ENCODE peak calls at places on chromosomes 13 and 19, in four cellular contexts. F is HepG2, U is K562, M is H1. B is an unnamed sample.
A peak's percentile ranks its signal among the peaks of the same experiment; 100 is the strongest.

GRCh38 chr19:18940791-18941627 is at the start of gene HOMER3:
- DNase-seq in F (no peak), U (peak; percentile 85), M (no peak), B (peak; percentile 20)

GRCh38 chr19:55212447-55212846 is 3.1 kb upstream of the PTPRH start:
- DNase-seq in F (peak; percentile 64), U (peak; percentile 89), M (no peak), B (peak; percentile 26)

GRCh38 chr13:28316841-28317240 is 178.1 kb downstream of the FLT1 start:
- DNase-seq in F (no peak), U (no peak), M (no peak), B (no peak)

GRCh38 chr13:106688940-106689339 is 121.0 kb upstream of the ARGLU1 start:
- DNase-seq in F (no peak), U (no peak), M (no peak), B (no peak)

GRCh38 chr13:102555914-102556553 is 40.8 kb upstream of the TPP2 start:
- DNase-seq in F (peak; percentile 18), U (peak; percentile 32), M (no peak), B (peak; percentile 52)

GRCh38 chr19:4528843-4529242 is 6.2 kb downstream of the PLIN5 start:
- DNase-seq in F (no peak), U (no peak), M (no peak), B (no peak)

GRCh38 chr13:20461860-20462532 is 63.7 kb downstream of the CRYL1 start:
- DNase-seq in F (no peak), U (no peak), M (no peak), B (peak; percentile 46)

GRCh38 chr19:7869453-7869909 is 4.7 kb downstream of the PRR36 start:
- DNase-seq in F (peak; percentile 53), U (peak; percentile 76), M (no peak), B (peak; percentile 50)

GRCh38 chr13:105518086-105518485 is 1017.4 kb downstream of the EFNB2 start:
- DNase-seq in F (no peak), U (no peak), M (no peak), B (no peak)

GRCh38 chr13:64248371-64249065 is 2832.9 kb upstream of the PCDH20 start:
- DNase-seq in F (no peak), U (no peak), M (no peak), B (no peak)

GRCh38 chr13:30355405-30355741 is 48.0 kb upstream of the KATNAL1 start:
- DNase-seq in F (peak; percentile 49), U (peak; percentile 54), M (no peak), B (peak; percentile 37)

GRCh38 chr13:35479691-35480090 is 3.2 kb upstream of the MAB21L1 start:
- DNase-seq in F (no peak), U (no peak), M (no peak), B (no peak)

GRCh38 chr19:9721861-9722260 is 46.7 kb downstream of the ZNF846 start:
- DNase-seq in F (no peak), U (no peak), M (no peak), B (no peak)

GRCh38 chr13:31310781-31311180 is 111.0 kb downstream of the B3GLCT start:
- DNase-seq in F (no peak), U (no peak), M (no peak), B (peak; percentile 13)

GRCh38 chr13:50588736-50589135 is 254.8 kb downstream of the DLEU7 start:
- DNase-seq in F (no peak), U (no peak), M (no peak), B (no peak)

GRCh38 chr19:56405062-56405461 is 930 bp downstream of the ZNF583 start:
- DNase-seq in F (no peak), U (no peak), M (no peak), B (no peak)

GRCh38 chr13:28451482-28452217 is 43.3 kb downstream of the FLT1 start:
- DNase-seq in F (no peak), U (peak; percentile 39), M (no peak), B (peak; percentile 92)

GRCh38 chr13:32881792-32882175 is 134.4 kb upstream of the KL start:
- DNase-seq in F (no peak), U (no peak), M (no peak), B (no peak)

GRCh38 chr13:84961023-84961422 is 838.2 kb downstream of the SLITRK6 start:
- DNase-seq in F (no peak), U (no peak), M (no peak), B (no peak)

GRCh38 chr19:15195987-15196682 is 4.7 kb downstream of the NOTCH3 start:
- DNase-seq in F (no peak), U (no peak), M (no peak), B (no peak)

GRCh38 chr13:36445278-36445677 is 13.0 kb downstream of the CCNA1 start:
- DNase-seq in F (no peak), U (no peak), M (no peak), B (no peak)

GRCh38 chr19:55312621-55313117 is 12.5 kb downstream of the TMEM150B start:
- DNase-seq in F (no peak), U (no peak), M (no peak), B (no peak)

GRCh38 chr13:99812611-99813010 is 159.0 kb downstream of the ZIC5 start:
- DNase-seq in F (no peak), U (no peak), M (no peak), B (no peak)

GRCh38 chr13:76667551-76667950 is 218.7 kb downstream of the KCTD12 start:
- DNase-seq in F (no peak), U (no peak), M (no peak), B (peak; percentile 89)

GRCh38 chr13:97434417-97435296 is 688 bp downstream of the RAP2A start:
- DNase-seq in F (no peak), U (peak; percentile 29), M (no peak), B (peak; percentile 59)
- TF ChIP-seq POLR2AphosphoS5 in F (no peak), U (no peak), M (no peak), B (no peak)

GRCh38 chr19:780935-781334 is 16.3 kb upstream of the PTBP1 start:
- DNase-seq in F (no peak), U (no peak), M (no peak), B (no peak)
- H3K4me2 ChIP-seq in F (peak overlapping the region; percentile 83), U (no peak overlapping the region), M (no peak overlapping the region), B (no peak overlapping the region)

DNA sequence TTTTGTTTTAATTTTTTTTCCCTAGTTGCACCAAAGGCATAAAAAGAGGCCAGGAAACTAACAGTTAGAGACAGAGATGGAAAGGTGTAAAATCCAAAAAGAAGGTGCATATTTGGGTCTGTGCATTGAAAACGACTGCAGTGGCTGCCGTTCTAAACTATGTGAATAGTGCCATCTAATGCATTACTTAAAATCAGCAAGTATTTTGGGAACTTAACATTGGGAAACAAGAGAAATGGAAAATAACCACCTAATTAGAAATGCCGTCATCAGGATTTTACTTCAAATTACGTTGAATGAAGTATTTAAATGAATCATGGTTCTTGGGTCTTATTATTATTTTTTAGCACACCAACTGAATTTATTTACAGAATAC is 189.5 kb upstream of the MIR17HG start:
- DNase-seq in F (no peak), U (no peak), M (no peak), B (no peak)
- TF ChIP-seq JUN in F (no peak), U (no peak), M (no peak), B (no peak)

DNA sequence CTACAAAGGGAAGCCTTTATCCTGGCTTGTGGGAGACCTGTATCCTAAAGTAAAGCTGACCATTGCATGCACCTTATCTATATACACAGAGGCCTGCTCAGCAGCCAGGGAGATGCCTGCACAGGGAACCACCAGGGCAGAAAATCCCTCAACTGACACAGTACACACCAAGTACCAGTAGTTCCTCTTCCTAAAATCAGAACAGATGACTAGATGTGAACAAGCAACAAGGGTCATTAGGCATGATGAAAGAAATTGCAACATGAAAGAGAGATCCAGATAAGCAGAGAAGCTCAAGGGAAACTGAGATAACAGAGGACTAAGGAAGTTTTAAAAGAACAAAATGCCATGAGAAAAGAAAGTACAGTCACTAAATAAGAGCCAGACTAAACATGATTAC is 39.7 kb upstream of the SLC7A9 start:
- DNase-seq in F (no peak), U (peak; percentile 15), M (no peak), B (no peak)
- TF ChIP-seq POLR2AphosphoS5 in F (no peak), U (no peak), M (no peak), B (no peak)

GRCh38 chr19:2700660-2701360 is 1.7 kb downstream of the GNG7 start:
- DNase-seq in F (no peak), U (no peak), M (no peak), B (no peak)
- H3K4me2 ChIP-seq in F (no peak overlapping the region), U (no peak overlapping the region), M (peak overlapping the region; percentile 94), B (no peak overlapping the region)